ENCODE peak calls at places on chromosome 9, in four cellular contexts. G, H, C and V are unnamed samples.

GRCh38 chr9:69933445-69933844 is 110.2 kb upstream of the MAMDC2 start:
- DNase-seq in G (no peak), H (peak), C (no peak), V (no peak)

GRCh38 chr9:136036050-136036449 is 59.0 kb downstream of the NACC2 start:
- DNase-seq in G (no peak), H (peak), C (no peak), V (no peak)

GRCh38 chr9:109751253-109751652 is 28.7 kb upstream of the PALM2AKAP2 start:
- DNase-seq in G (no peak), H (peak), C (no peak), V (peak)

GRCh38 chr9:81687521-81688261 is 1.7 kb downstream of the TLE1 start:
- DNase-seq in G (no peak), H (peak), C (no peak), V (no peak)

GRCh38 chr9:82101475-82101874 is 112.9 kb downstream of the SPATA31D1 start:
- DNase-seq in G (no peak), H (peak), C (no peak), V (no peak)

GRCh38 chr9:7756088-7756487 is 43.5 kb downstream of the DMAC1 start:
- DNase-seq in G (no peak), H (peak), C (no peak), V (no peak)

GRCh38 chr9:127664678-127665507 is 41.9 kb upstream of the CFAP157 start:
- DNase-seq in G (peak), H (no peak), C (no peak), V (no peak)

GRCh38 chr9:70590264-70590646 is 175.8 kb upstream of the KLF9 start:
- DNase-seq in G (peak), H (peak), C (no peak), V (no peak)

GRCh38 chr9:13513710-13514444 is 234.4 kb upstream of the MPDZ start:
- DNase-seq in G (no peak), H (peak), C (peak), V (no peak)

GRCh38 chr9:6931913-6932312 is 174.1 kb downstream of the KDM4C start:
- DNase-seq in G (no peak), H (peak), C (peak), V (no peak)

GRCh38 chr9:89999534-90000370 is 394.9 kb downstream of the GADD45G start:
- DNase-seq in G (no peak), H (peak), C (peak), V (no peak)

GRCh38 chr9:80866576-80867227 is 822.6 kb downstream of the TLE1 start:
- DNase-seq in G (no peak), H (peak), C (peak), V (no peak)

GRCh38 chr9:105144841-105145240 is 99.6 kb upstream of the SLC44A1 start:
- DNase-seq in G (no peak), H (no peak), C (no peak), V (no peak)

GRCh38 chr9:78371981-78372380 is 75.1 kb downstream of the PSAT1 start:
- DNase-seq in G (no peak), H (no peak), C (no peak), V (no peak)

GRCh38 chr9:17635115-17635890 is 56.4 kb downstream of the SH3GL2 start:
- DNase-seq in G (no peak), H (peak), C (no peak), V (no peak)

GRCh38 chr9:81787747-81788632 is 98.6 kb upstream of the TLE1 start:
- DNase-seq in G (peak), H (peak), C (peak), V (peak)

GRCh38 chr9:133203506-133204075 is 5.5 kb downstream of the OBP2B start:
- DNase-seq in G (no peak), H (no peak), C (no peak), V (no peak)

GRCh38 chr9:86700601-86701000 is 246.7 kb downstream of the GAS1 start:
- DNase-seq in G (no peak), H (peak), C (no peak), V (no peak)

GRCh38 chr9:21682981-21683380 is 119.5 kb upstream of the MTAP start:
- DNase-seq in G (no peak), H (peak), C (no peak), V (no peak)

GRCh38 chr9:18896531-18897179 is 136.4 kb downstream of the SAXO1 start:
- DNase-seq in G (no peak), H (no peak), C (peak), V (no peak)

DNA sequence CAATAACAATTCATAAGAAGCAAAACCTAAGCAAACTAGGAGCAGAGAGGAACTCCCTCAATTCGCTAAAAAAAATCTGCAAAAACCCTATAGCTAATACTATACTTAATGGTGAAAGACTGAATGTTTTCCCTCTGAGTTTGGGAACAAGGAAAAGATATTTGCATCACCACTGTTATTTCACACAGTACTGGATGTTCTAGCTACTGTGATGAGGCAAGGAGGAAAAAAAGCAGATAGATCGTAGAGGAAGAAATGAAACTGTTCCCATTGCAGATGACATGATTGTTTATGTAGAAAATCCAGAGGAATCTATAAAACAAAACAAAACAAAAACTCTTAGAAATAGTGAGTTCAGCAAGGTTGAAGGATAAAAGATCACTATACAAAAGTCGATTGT is 116.7 kb downstream of the PHF2 start:
- DNase-seq in G (no peak), H (peak), C (no peak), V (no peak)
- H3K4me3 ChIP-seq in G (no peak), H (no peak), C (no peak), V (no peak)

GRCh38 chr9:121819511-121820231 is 168.2 kb downstream of the DAB2IP start:
- DNase-seq in G (peak), H (peak), C (peak), V (no peak)
- H3K4me3 ChIP-seq in G (no peak), H (peak), C (peak), V (peak)

DNA sequence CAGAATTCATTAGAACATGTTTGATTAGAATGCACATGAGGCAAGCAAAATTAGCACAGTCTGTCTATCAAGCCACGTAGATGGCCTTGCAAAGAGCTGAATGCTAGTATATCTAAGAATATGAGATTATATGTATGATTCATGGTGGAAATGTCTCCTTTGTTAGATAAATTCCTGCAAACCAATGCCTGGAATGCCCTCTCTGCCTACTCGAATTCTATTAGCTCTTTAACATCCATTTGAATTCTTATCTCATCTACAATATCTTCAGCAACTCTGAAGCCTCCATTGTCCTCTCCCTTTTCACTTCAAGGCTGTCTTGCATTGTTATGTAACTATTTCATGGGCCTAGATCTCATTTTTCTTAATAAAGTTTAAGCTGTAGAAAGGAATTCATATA is 205.5 kb downstream of the TMC1 start:
- DNase-seq in G (no peak), H (no peak), C (peak), V (no peak)
- H3K4me3 ChIP-seq in G (no peak), H (no peak), C (no peak), V (no peak)

GRCh38 chr9:134339183-134339806 is 13.0 kb downstream of the RXRA start:
- DNase-seq in G (no peak), H (no peak), C (no peak), V (no peak)
- H3K4me3 ChIP-seq in G (no peak), H (no peak), C (no peak), V (no peak)

DNA sequence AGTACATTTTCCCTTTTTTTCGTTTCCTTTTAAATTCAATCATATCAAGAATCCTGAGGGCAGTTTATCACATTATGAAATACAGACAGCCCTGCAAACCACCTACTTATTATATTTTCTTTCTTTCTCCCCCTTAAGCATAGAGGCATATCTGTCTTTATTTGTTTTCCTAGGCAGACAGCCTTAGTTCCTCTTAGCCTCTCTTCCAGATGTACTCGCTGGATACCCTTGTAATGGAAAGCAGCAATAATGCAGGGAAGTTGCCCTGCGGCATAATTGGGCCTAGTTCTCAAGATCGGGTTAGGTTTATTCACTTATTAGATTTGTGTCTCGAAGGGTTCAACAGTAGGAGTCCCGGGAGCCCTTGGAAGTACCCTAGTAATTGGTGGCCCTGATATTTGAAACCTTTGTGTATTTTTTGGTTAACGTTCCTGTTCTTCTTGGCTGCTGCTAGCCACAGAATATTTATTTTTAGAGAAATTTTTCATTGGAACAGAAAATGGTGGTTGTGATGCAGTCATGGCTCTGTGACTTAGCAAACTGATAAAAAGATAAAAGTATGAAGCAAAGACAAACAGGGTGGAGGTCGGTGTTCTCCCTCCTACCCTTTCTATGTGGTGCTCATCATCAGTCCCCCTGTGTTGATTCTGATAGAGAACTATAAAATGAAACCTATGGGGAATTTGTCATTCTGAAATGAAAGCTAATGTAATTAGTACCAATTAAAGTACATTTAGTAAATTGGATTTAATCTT is 6.4 kb downstream of the TLE4 start:
- DNase-seq in G (no peak), H (peak), C (no peak), V (no peak)
- H3K4me3 ChIP-seq in G (peak), H (no peak), C (no peak), V (no peak)

GRCh38 chr9:92290785-92291429 is 2.6 kb downstream of the IARS1 start:
- DNase-seq in G (no peak), H (no peak), C (no peak), V (no peak)
- H3K4me3 ChIP-seq in G (no peak), H (no peak), C (no peak), V (peak)

DNA sequence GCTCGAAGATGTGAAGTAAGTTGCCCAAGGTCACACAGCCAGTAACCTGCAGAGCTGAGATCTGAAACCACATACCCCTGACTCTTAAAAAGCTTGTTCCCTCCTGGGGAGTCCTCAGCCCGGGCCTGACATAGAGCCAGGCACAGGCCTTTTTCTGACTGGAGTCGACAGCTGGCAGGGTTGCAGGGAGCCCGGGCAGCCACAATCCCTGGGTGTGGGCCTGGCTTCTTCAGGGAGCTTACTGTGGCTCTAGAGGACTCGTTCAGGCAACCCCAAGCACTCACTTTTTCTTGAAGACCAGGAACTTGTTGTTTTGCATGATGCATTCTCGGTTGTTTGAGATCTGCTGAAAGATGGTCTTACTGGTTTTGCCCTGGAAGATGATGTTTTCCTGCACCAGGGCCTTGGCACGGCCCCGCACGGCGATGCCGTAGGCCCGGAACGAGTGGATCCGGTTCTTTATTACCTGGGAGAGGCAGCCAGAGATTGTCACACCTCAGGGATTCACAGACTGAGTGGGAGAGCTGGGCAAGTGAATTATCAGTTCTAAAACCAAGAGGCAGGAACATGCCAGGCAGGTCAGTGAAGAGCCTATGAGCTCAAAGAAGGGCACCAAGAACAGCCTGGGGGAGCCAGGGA is 30.0 kb downstream of the POLR1E start:
- DNase-seq in G (no peak), H (no peak), C (no peak), V (no peak)
- H3K4me3 ChIP-seq in G (no peak), H (no peak), C (no peak), V (no peak)

GRCh38 chr9:2465921-2466460 is 155.6 kb upstream of the VLDLR start:
- DNase-seq in G (no peak), H (peak), C (peak), V (no peak)

GRCh38 chr9:2466703-2467102 is 154.9 kb upstream of the VLDLR start:
- DNase-seq in G (no peak), H (no peak), C (no peak), V (no peak)

GRCh38 chr9:2473691-2474090 is 147.9 kb upstream of the VLDLR start:
- DNase-seq in G (no peak), H (no peak), C (no peak), V (no peak)

GRCh38 chr9:2465516-2465915 is 156.1 kb upstream of the VLDLR start:
- DNase-seq in G (no peak), H (no peak), C (no peak), V (no peak)

GRCh38 chr9:2469681-2470141 is 151.9 kb upstream of the VLDLR start:
- DNase-seq in G (no peak), H (peak), C (no peak), V (no peak)
- H3K4me3 ChIP-seq in G (no peak), H (no peak), C (no peak), V (no peak)